ENCODE peak calls at places on chromosomes 13 and 19, in five cellular contexts. R, S, H, F and Q are unnamed samples. For H3K27me3, the result is how much of the 10 kb centered on the place peaks cover.

GRCh38 chr13:25141042-25141441 is 31.0 kb downstream of the AMER2 start:
- DNase-seq in R (no peak), S (no peak), H (no peak), F (no peak), Q (no peak)

GRCh38 chr19:5809053-5809452 is 4.2 kb downstream of the NRTN start:
- DNase-seq in R (no peak), S (no peak), H (no peak), F (no peak), Q (no peak)

GRCh38 chr19:19528721-19529490 is at the start of gene YJEFN3:
- DNase-seq in R (no peak), S (peak), H (peak), F (no peak), Q (peak)

GRCh38 chr19:19343016-19343362 is 22.4 kb downstream of the MAU2 start:
- DNase-seq in R (no peak), S (no peak), H (no peak), F (no peak), Q (no peak)

GRCh38 chr19:44570984-44571684 is 41.7 kb upstream of the CEACAM20 start:
- DNase-seq in R (peak), S (no peak), H (peak), F (peak), Q (peak)

GRCh38 chr13:94224670-94225069 is 254.8 kb downstream of the DCT start:
- DNase-seq in R (no peak), S (no peak), H (no peak), F (no peak), Q (no peak)

GRCh38 chr19:34241513-34242337 is 12.6 kb upstream of the GARRE1 start:
- DNase-seq in R (no peak), S (no peak), H (no peak), F (peak), Q (no peak)

GRCh38 chr19:39327990-39328705 is 7.5 kb upstream of the LRFN1 start:
- DNase-seq in R (peak), S (peak), H (peak), F (peak), Q (peak)

GRCh38 chr13:49113526-49114286 is 106.4 kb upstream of the MLNR start:
- DNase-seq in R (no peak), S (no peak), H (no peak), F (peak), Q (no peak)

GRCh38 chr13:37966266-37966665 is 96.7 kb upstream of the TRPC4 start:
- DNase-seq in R (no peak), S (no peak), H (no peak), F (no peak), Q (no peak)

GRCh38 chr13:97648171-97648880 is 214.4 kb downstream of the RAP2A start:
- DNase-seq in R (no peak), S (no peak), H (no peak), F (no peak), Q (no peak)

GRCh38 chr19:36916991-36917390 is 859 bp downstream of the ZNF568 start:
- DNase-seq in R (no peak), S (no peak), H (peak), F (no peak), Q (peak)

GRCh38 chr13:27133889-27134288 is 37.7 kb downstream of the USP12 start:
- DNase-seq in R (no peak), S (no peak), H (no peak), F (no peak), Q (no peak)

GRCh38 chr19:45154064-45154827 is 6.5 kb downstream of the NKPD1 start:
- DNase-seq in R (no peak), S (no peak), H (peak), F (no peak), Q (no peak)

GRCh38 chr13:93552596-93552995 is 326.0 kb downstream of the GPC6 start:
- DNase-seq in R (no peak), S (no peak), H (no peak), F (no peak), Q (no peak)

GRCh38 chr19:11887618-11888531 is at the start of gene ZNF69:
- DNase-seq in R (peak), S (peak), H (peak), F (peak), Q (peak)

GRCh38 chr13:44052843-44053607 is 173.3 kb downstream of the LACC1 start:
- DNase-seq in R (no peak), S (no peak), H (peak), F (no peak), Q (peak)

GRCh38 chr13:112077729-112078128 is 10.8 kb downstream of the SOX1 start:
- DNase-seq in R (no peak), S (no peak), H (no peak), F (no peak), Q (no peak)

GRCh38 chr13:93305886-93306285 is 79.3 kb downstream of the GPC6 start:
- DNase-seq in R (no peak), S (no peak), H (no peak), F (no peak), Q (no peak)

GRCh38 chr19:13978306-13978705 is 26.0 kb downstream of the DCAF15 start:
- DNase-seq in R (no peak), S (peak), H (peak), F (no peak), Q (no peak)

GRCh38 chr13:73367886-73368285 is 309.1 kb downstream of the KLF5 start:
- DNase-seq in R (no peak), S (no peak), H (no peak), F (no peak), Q (no peak)
- H3K4me3 ChIP-seq in R (no peak), S (no peak), H (no peak), F (no peak), Q (no peak)

DNA sequence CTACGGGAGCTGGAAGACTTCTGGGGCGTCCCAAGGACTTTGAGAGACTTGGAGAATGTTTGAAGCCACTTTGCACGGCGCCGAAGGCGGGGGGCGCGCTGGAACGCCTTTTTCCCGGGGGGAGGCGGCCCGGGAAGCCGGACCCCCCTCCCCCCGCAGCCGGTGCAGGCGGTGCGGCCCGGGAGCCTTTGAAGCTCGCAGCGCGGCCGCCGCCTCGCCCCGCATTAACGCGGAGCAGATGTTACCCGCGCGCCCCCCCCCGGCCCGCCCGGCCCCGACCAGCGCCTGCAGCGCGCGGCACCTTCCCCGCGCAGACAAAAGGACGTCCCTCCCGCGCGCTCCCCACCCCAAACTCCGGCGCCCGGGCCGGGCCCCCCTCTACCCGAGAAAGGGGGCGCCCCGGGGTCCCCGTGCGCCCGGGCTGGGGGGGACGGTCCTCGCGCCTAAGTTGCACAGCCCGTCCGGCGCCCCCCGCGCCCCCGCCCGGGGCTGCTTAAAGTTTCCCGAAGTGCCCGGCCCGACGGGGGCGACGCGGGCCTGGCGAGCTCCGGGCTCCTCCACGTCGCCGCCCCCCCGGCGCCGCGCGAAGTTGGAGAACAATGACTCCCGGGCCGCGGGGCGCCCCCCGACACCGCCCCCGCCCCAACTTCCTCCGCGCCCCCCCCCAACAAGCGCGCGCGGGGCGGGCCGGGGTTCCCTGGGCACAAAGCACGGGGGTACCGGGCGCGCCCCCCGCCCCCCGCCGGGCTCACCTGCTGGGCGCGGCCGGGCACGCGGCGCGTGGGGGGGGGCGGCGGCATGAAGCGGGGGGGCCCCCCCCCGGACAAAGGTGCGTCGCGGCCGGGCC is 644 bp downstream of the TCF3 start:
- DNase-seq in R (peak), S (peak), H (peak), F (peak), Q (no peak)
- H3K27ac ChIP-seq in R (peak), S (peak), H (no peak), F (peak), Q (peak)

GRCh38 chr19:14979498-14980255 is at the start of gene SLC1A6:
- DNase-seq in R (no peak), S (no peak), H (peak), F (no peak), Q (no peak)
- H3K27me3 ChIP-seq in R (under half), S (half or more), H (under half), F (under half), Q (under half)

GRCh38 chr19:47176627-47177090 is 46.0 kb downstream of the SAE1 start:
- DNase-seq in R (peak), S (no peak), H (no peak), F (peak), Q (no peak)

GRCh38 chr19:47172666-47173455 is 42.2 kb downstream of the SAE1 start:
- DNase-seq in R (no peak), S (no peak), H (no peak), F (no peak), Q (no peak)

GRCh38 chr19:47179643-47180310 is 49.1 kb downstream of the SAE1 start:
- DNase-seq in R (no peak), S (no peak), H (no peak), F (no peak), Q (no peak)

GRCh38 chr19:47176071-47176626 is 45.5 kb downstream of the SAE1 start:
- DNase-seq in R (no peak), S (no peak), H (no peak), F (no peak), Q (no peak)
- H3K4me3 ChIP-seq in R (peak), S (no peak), H (no peak), F (peak), Q (no peak)

GRCh38 chr19:10852098-10852800 is 4.0 kb downstream of the C19orf38 start:
- DNase-seq in R (no peak), S (no peak), H (no peak), F (no peak), Q (no peak)
- H3K27ac ChIP-seq in R (no peak), S (no peak), H (no peak), F (no peak), Q (no peak)